ENCODE peak calls at places on chromosomes 13 and 19, in five cellular contexts. P is psoas muscle; B is CD8-positive, alpha-beta T cell; K is AG04449; Y is AG04450. T is an unnamed sample.
A peak's percentile ranks its signal among the peaks of the same experiment; 100 is the strongest.

GRCh38 chr19:36931684-36932083 is 15.6 kb downstream of the ZNF568 start:
- DNase-seq in P (no peak), B (no peak), K (no peak), Y (no peak), T (no peak)

GRCh38 chr19:6745965-6746364 is 6.5 kb downstream of the TRIP10 start:
- DNase-seq in P (no peak), B (no peak), K (no peak), Y (no peak), T (no peak)

GRCh38 chr13:58926858-58927257 is 1236.9 kb downstream of the DIAPH3 start:
- DNase-seq in P (no peak), B (no peak), K (no peak), Y (no peak), T (no peak)

GRCh38 chr19:36686365-36687213 is 823 bp upstream of the ZNF567 start:
- DNase-seq in P (peak; percentile 54), B (no peak), K (no peak), Y (no peak), T (no peak)

GRCh38 chr13:28401303-28402056 is 93.4 kb downstream of the FLT1 start:
- DNase-seq in P (no peak), B (no peak), K (peak; percentile 68), Y (no peak), T (peak; percentile 86)

GRCh38 chr19:861099-861755 is 1.8 kb downstream of the CFD start:
- DNase-seq in P (peak; percentile 54), B (no peak), K (no peak), Y (no peak), T (no peak)

GRCh38 chr19:5235458-5236219 is 105.0 kb downstream of the PTPRS start:
- DNase-seq in P (peak; percentile 14), B (no peak), K (no peak), Y (no peak), T (no peak)

GRCh38 chr19:35247526-35248309 is 1.1 kb upstream of the LSR start:
- DNase-seq in P (no peak), B (peak; percentile 59), K (no peak), Y (no peak), T (no peak)

GRCh38 chr13:108154421-108154858 is 60.9 kb downstream of the LIG4 start:
- DNase-seq in P (no peak), B (no peak), K (no peak), Y (no peak), T (no peak)

GRCh38 chr19:11137542-11138384 is 17.8 kb downstream of the SPC24 start:
- DNase-seq in P (peak; percentile 89), B (peak; percentile 63), K (no peak), Y (peak; percentile 69), T (peak; percentile 80)

GRCh38 chr19:9219489-9219888 is at the start of gene OR7D4:
- DNase-seq in P (no peak), B (no peak), K (no peak), Y (no peak), T (no peak)

GRCh38 chr19:29876414-29876813 is 64.6 kb downstream of the CCNE1 start:
- DNase-seq in P (no peak), B (no peak), K (no peak), Y (no peak), T (no peak)

GRCh38 chr19:29873024-29873800 is 61.4 kb downstream of the CCNE1 start:
- DNase-seq in P (peak; percentile 83), B (peak; percentile 61), K (no peak), Y (no peak), T (no peak)

GRCh38 chr19:29875931-29876330 is 64.1 kb downstream of the CCNE1 start:
- DNase-seq in P (no peak), B (no peak), K (no peak), Y (no peak), T (no peak)

GRCh38 chr19:29872224-29872731 is 60.5 kb downstream of the CCNE1 start:
- DNase-seq in P (no peak), B (peak; percentile 32), K (no peak), Y (no peak), T (no peak)

GRCh38 chr19:29873801-29874575 is 62.2 kb downstream of the CCNE1 start:
- DNase-seq in P (no peak), B (no peak), K (no peak), Y (no peak), T (no peak)
- TF ChIP-seq CTCF in P (no peak), B (peak; percentile 26), K (no peak), Y (no peak), T (no peak)

GRCh38 chr19:45471866-45472556 is 4.2 kb downstream of the FOSB start:
- DNase-seq in P (no peak), B (peak; percentile 30), K (no peak), Y (no peak), T (no peak)

GRCh38 chr19:45471116-45471865 is 3.5 kb downstream of the FOSB start:
- DNase-seq in P (no peak), B (peak; percentile 34), K (no peak), Y (no peak), T (no peak)

GRCh38 chr19:45469132-45469834 is 1.5 kb downstream of the FOSB start:
- DNase-seq in P (peak; percentile 96), B (peak; percentile 95), K (no peak), Y (peak; percentile 84), T (peak; percentile 78)

GRCh38 chr19:45469835-45470146 is 2.0 kb downstream of the FOSB start:
- DNase-seq in P (no peak), B (no peak), K (no peak), Y (no peak), T (no peak)

GRCh38 chr19:45470147-45471081 is 2.6 kb downstream of the FOSB start:
- DNase-seq in P (peak; percentile 63), B (peak; percentile 58), K (no peak), Y (no peak), T (peak; percentile 48)
- H3K4me3 ChIP-seq in P (peak overlapping the region; percentile 86), B (peak overlapping the region; percentile 98), K (peak overlapping the region; percentile 95), Y (peak overlapping the region; percentile 96), T (peak overlapping the region; percentile 78)

DNA sequence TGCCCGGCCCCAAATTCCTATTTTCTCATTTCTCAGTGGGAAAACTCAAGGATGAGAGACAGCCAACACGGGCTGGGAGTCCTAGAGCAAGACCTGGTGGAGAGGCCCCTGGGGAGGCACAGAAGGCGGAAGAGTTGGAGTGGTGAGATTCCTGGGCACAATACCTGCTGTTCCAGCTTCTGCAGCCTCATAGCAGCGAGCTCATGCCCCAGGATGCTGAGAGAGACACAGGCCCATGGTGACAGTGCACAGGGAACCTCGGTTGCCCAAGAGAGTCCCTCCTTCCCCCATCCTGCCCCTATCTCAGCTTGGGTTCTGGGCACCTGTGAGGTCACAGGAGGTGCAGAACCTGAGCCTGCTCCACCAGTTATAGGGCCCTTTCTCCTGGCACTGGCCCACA is 1.4 kb downstream of the TULP2 start:
- DNase-seq in P (no peak), B (no peak), K (no peak), Y (no peak), T (no peak)
- TF ChIP-seq CTCF in P (no peak), B (no peak), K (no peak), Y (no peak), T (no peak)

GRCh38 chr19:14782978-14783545 is 4.7 kb upstream of the ADGRE2 start:
- DNase-seq in P (no peak), B (no peak), K (no peak), Y (no peak), T (no peak)
- H3K4me3 ChIP-seq in P (no peak overlapping the region), B (no peak overlapping the region), K (no peak overlapping the region), Y (no peak overlapping the region), T (no peak overlapping the region)

DNA sequence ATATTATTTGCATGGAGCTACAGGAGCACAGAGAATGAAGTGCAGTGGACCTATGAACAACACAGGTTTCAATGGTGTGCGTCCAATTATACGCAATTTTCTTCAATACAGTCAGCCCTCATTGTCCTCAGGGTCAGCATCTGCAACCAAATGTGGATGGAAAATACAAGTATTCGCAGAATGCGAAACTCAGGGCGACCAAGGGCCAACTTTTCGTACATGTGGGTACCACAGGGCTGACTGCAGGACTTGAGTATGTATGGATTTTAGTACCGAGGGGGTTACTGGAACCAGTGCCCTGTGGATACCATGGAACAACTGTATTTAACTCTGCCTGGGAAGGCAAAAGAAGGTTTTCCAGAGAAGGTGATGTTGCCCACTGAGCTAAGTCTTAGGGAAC is 10.2 kb downstream of the LCP1 start:
- DNase-seq in P (no peak), B (no peak), K (no peak), Y (no peak), T (no peak)
- TF ChIP-seq CTCF in P (no peak), B (no peak), K (no peak), Y (no peak), T (no peak)

GRCh38 chr13:20230913-20231838 is 943 bp downstream of the GJB6 start:
- DNase-seq in P (no peak), B (no peak), K (no peak), Y (no peak), T (no peak)
- H3K4me3 ChIP-seq in P (peak overlapping the region; percentile 53), B (peak overlapping the region; percentile 52), K (no peak overlapping the region), Y (no peak overlapping the region), T (no peak overlapping the region)

GRCh38 chr19:4124638-4125037 is 716 bp upstream of the MAP2K2 start:
- DNase-seq in P (no peak), B (no peak), K (no peak), Y (no peak), T (no peak)

GRCh38 chr19:4121815-4122214 is 2.1 kb downstream of the MAP2K2 start:
- DNase-seq in P (no peak), B (no peak), K (no peak), Y (no peak), T (no peak)

GRCh38 chr19:4120933-4121612 is 2.8 kb downstream of the MAP2K2 start:
- DNase-seq in P (no peak), B (no peak), K (no peak), Y (no peak), T (no peak)

GRCh38 chr19:4122480-4122879 is 1.4 kb downstream of the MAP2K2 start:
- DNase-seq in P (no peak), B (no peak), K (no peak), Y (no peak), T (no peak)

DNA sequence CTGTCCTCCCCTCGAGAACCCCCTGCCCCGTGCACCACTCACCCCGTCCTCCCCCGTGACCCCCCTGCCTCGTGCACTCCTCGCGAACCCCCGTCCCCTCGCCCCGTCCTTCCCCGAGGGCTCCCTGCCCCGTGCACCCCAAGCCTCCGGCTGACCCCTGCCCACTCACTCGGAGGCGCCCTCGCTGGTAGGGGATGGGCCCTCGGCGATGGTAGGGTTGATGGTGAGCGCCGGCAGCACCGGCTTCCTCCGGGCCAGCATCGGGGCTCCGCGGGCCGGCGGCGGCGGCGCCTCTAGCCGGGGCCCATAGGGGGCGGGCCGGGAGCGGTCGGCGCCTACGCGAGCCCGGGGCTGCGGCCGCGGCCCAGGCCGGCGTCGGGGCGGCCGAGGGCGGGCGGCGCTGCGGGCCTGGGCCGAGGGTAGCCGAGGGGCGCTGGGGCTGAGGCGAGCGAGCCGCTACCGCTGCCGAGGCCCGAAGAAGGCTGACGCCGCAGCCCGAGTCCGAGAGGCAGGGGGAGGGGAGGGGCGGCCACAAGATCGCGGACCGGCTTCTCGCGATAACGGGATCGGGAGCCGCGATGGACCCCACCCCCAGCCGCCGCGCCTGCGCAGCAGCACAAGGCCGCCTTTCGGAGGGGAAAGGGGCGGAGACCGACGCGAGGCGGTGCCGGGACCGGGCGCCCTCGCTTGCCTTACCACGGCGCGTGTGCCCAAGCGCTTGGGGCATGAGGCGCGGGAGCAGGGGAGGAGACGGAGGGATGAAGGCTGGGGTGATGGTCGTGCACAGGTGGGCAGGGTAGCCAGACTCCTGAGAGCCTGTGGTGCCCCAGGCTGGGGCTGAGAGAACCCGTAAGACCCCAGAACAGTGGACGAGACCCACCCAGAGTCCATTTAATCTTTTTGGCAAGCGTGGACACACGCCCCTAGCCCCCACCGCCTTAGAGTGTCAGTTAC is at the start of gene MAP2K2:
- DNase-seq in P (peak; percentile 98), B (peak; percentile 94), K (peak; percentile 19), Y (peak; percentile 64), T (peak; percentile 31)
- TF ChIP-seq CTCF in P (no peak), B (no peak), K (no peak), Y (no peak), T (no peak)

T was measured in AG09309.